ENCODE peak calls at places on chromosomes 12 and 14, in five cellular contexts. One of them, this sample, is unnamed. For H3K36me3, the result is how much of the 10 kb centered on the place peaks cover.

GRCh38 chr14:64203366-64204006 is 90.7 kb downstream of the ESR2 start:
- DNase-seq in upper lobe of left lung: no peak
- DNase-seq in hepatocyte: no peak
- DNase-seq in ovary: no peak
- DNase-seq in adipocyte: no peak
- DNase-seq in this sample: no peak

GRCh38 chr14:75401356-75401755 is 26.5 kb upstream of the JDP2 start:
- DNase-seq in upper lobe of left lung: no peak
- DNase-seq in hepatocyte: peak
- DNase-seq in ovary: peak
- DNase-seq in adipocyte: peak
- DNase-seq in this sample: no peak

GRCh38 chr14:81062816-81063215 is 107.4 kb downstream of the TSHR start:
- DNase-seq in upper lobe of left lung: no peak
- DNase-seq in hepatocyte: peak
- DNase-seq in adipocyte: no peak
- DNase-seq in ovary: no peak
- DNase-seq in this sample: no peak

GRCh38 chr12:119980247-119980646 is 8.8 kb upstream of the BICDL1 start:
- DNase-seq in upper lobe of left lung: no peak
- DNase-seq in adipocyte: no peak
- DNase-seq in ovary: no peak
- DNase-seq in hepatocyte: no peak
- DNase-seq in this sample: no peak

GRCh38 chr14:65745396-65746190 is 333.1 kb downstream of the FUT8 start:
- DNase-seq in ovary: no peak
- DNase-seq in upper lobe of left lung: no peak
- DNase-seq in adipocyte: no peak
- DNase-seq in hepatocyte: no peak
- DNase-seq in this sample: no peak

GRCh38 chr12:99253068-99253467 is 394.5 kb upstream of the GARIN6 start:
- DNase-seq in upper lobe of left lung: no peak
- DNase-seq in ovary: no peak
- DNase-seq in hepatocyte: no peak
- DNase-seq in adipocyte: peak
- DNase-seq in this sample: no peak

GRCh38 chr14:39432619-39433451 is 602 bp upstream of the FBXO33 start:
- DNase-seq in ovary: peak
- DNase-seq in upper lobe of left lung: peak
- DNase-seq in hepatocyte: peak
- DNase-seq in adipocyte: peak
- DNase-seq in this sample: peak

GRCh38 chr12:52353766-52354165 is 13.5 kb downstream of the KRT85 start:
- DNase-seq in hepatocyte: no peak
- DNase-seq in adipocyte: no peak
- DNase-seq in upper lobe of left lung: no peak
- DNase-seq in ovary: no peak
- DNase-seq in this sample: peak

GRCh38 chr12:15485466-15485865 is 163.2 kb downstream of the PTPRO start:
- DNase-seq in upper lobe of left lung: no peak
- DNase-seq in hepatocyte: no peak
- DNase-seq in ovary: no peak
- DNase-seq in adipocyte: no peak
- DNase-seq in this sample: no peak

GRCh38 chr12:124191024-124191359 is 103.9 kb upstream of the RFLNA start:
- DNase-seq in hepatocyte: no peak
- DNase-seq in upper lobe of left lung: no peak
- DNase-seq in adipocyte: no peak
- DNase-seq in ovary: no peak
- DNase-seq in this sample: no peak

GRCh38 chr12:21637985-21638891 is 19.4 kb downstream of the LDHB start:
- DNase-seq in ovary: no peak
- DNase-seq in adipocyte: no peak
- DNase-seq in hepatocyte: no peak
- DNase-seq in upper lobe of left lung: no peak
- DNase-seq in this sample: no peak

GRCh38 chr14:95286649-95287048 is 33.1 kb downstream of the CLMN start:
- DNase-seq in upper lobe of left lung: no peak
- DNase-seq in adipocyte: no peak
- DNase-seq in hepatocyte: no peak
- DNase-seq in ovary: no peak
- DNase-seq in this sample: no peak

GRCh38 chr12:34306133-34306830 is 284.0 kb downstream of the ALG10 start:
- DNase-seq in hepatocyte: no peak
- DNase-seq in upper lobe of left lung: peak
- DNase-seq in adipocyte: no peak
- DNase-seq in ovary: no peak
- DNase-seq in this sample: no peak

GRCh38 chr14:75369506-75369905 is 58.3 kb upstream of the JDP2 start:
- DNase-seq in hepatocyte: no peak
- DNase-seq in ovary: no peak
- DNase-seq in adipocyte: no peak
- DNase-seq in upper lobe of left lung: no peak
- DNase-seq in this sample: peak

GRCh38 chr12:44851586-44851985 is 24.5 kb downstream of the NELL2 start:
- DNase-seq in ovary: no peak
- DNase-seq in adipocyte: no peak
- DNase-seq in upper lobe of left lung: no peak
- DNase-seq in hepatocyte: no peak
- DNase-seq in this sample: no peak

GRCh38 chr12:91099836-91100235 is 11.5 kb downstream of the LUM start:
- DNase-seq in hepatocyte: no peak
- DNase-seq in upper lobe of left lung: no peak
- DNase-seq in adipocyte: no peak
- DNase-seq in ovary: no peak
- DNase-seq in this sample: no peak

GRCh38 chr14:100891051-100891450 is 12.5 kb downstream of the RTL1 start:
- DNase-seq in ovary: peak
- DNase-seq in adipocyte: no peak
- DNase-seq in hepatocyte: no peak
- DNase-seq in upper lobe of left lung: no peak
- DNase-seq in this sample: peak

GRCh38 chr12:117119592-117120198 is 20.5 kb upstream of the TESC start:
- DNase-seq in adipocyte: no peak
- DNase-seq in ovary: no peak
- DNase-seq in hepatocyte: peak
- DNase-seq in upper lobe of left lung: no peak
- DNase-seq in this sample: no peak

GRCh38 chr14:68333265-68333664 is 459.6 kb downstream of the ZFP36L1 start:
- DNase-seq in hepatocyte: no peak
- DNase-seq in ovary: no peak
- DNase-seq in upper lobe of left lung: no peak
- DNase-seq in adipocyte: no peak
- DNase-seq in this sample: no peak

GRCh38 chr12:82740129-82741000 is 53.7 kb downstream of the TMTC2 start:
- DNase-seq in adipocyte: peak
- DNase-seq in upper lobe of left lung: no peak
- DNase-seq in hepatocyte: no peak
- DNase-seq in ovary: no peak
- DNase-seq in this sample: no peak

DNA sequence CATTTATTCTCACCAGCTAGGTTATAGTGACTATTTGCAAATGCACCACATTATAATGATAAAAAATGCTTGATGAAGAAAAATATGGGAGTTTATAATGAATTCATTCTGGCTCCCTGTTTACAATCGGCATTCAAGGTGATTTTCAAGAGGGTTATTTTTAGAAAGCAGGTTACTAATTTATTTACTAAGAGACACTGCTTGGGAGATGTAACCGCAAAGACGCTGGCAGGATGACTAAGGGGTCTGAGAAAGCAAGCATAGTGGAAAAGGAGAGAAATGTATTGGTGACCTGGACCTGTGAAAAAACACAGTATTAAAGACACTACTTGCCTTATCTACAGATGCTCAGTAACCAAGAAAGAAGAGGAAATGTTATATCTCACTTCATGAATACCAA is 13.3 kb upstream of the PITPNM2 start:
- DNase-seq in hepatocyte: no peak
- DNase-seq in upper lobe of left lung: no peak
- DNase-seq in adipocyte: no peak
- DNase-seq in ovary: no peak
- DNase-seq in this sample: no peak
- H3K36me3 ChIP-seq in hepatocyte: under half
- H3K36me3 ChIP-seq in upper lobe of left lung: under half
- H3K36me3 ChIP-seq in adipocyte: under half
- H3K36me3 ChIP-seq in ovary: under half
- H3K36me3 ChIP-seq in this sample: under half

GRCh38 chr14:50343424-50343823 is 31.3 kb downstream of the DMAC2L start:
- DNase-seq in hepatocyte: no peak
- DNase-seq in adipocyte: no peak
- DNase-seq in ovary: no peak
- DNase-seq in upper lobe of left lung: no peak
- DNase-seq in this sample: no peak

GRCh38 chr14:50340945-50341344 is 28.8 kb downstream of the DMAC2L start:
- DNase-seq in ovary: no peak
- DNase-seq in adipocyte: no peak
- DNase-seq in upper lobe of left lung: peak
- DNase-seq in hepatocyte: no peak
- DNase-seq in this sample: no peak

GRCh38 chr14:50340045-50340444 is 27.9 kb downstream of the DMAC2L start:
- DNase-seq in adipocyte: no peak
- DNase-seq in upper lobe of left lung: no peak
- DNase-seq in ovary: no peak
- DNase-seq in hepatocyte: no peak
- DNase-seq in this sample: no peak

GRCh38 chr14:50344116-50344775 is 32.1 kb downstream of the DMAC2L start:
- DNase-seq in ovary: no peak
- DNase-seq in upper lobe of left lung: no peak
- DNase-seq in adipocyte: no peak
- DNase-seq in hepatocyte: no peak
- DNase-seq in this sample: no peak

DNA sequence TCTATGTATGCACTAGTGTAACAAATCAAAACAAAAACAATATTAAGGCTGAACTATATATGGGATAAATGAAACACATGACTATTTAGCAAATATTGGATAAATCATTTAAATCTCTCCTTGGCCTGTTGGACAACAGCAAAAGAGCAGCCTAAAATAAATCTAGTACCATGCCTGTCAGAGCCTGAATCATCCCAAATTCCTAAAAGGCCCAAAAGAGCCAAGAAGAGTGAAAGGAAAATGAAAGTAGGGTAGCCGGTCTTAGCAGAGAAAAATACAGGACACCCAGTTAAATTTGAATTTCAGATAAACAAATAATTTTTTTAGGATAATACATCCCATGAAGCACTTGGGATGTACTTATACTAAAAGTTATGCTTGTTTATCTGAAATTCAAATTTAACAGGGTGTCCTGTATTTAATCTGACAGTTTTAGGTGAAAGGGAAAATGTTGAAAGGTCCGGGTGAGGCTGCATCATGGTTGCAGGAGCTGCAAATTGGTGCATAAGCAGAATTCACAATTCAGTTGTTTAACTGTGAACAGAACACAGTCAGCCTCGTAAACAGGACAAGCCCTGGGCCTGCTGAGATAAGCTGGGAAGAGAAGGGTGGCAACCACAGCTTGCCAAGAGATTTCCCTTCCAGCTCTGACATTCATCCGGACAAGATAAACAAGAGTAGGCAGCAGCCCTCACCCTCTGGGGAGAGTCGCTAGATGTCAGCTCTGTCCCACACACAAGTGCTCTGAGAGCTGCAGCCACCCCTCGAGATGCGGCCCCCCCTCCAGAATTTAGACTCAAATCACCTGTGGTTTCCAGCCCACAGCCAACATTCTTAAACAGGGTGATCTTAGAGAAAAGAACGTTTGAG is 30.3 kb downstream of the DMAC2L start:
- DNase-seq in upper lobe of left lung: no peak
- DNase-seq in adipocyte: peak
- DNase-seq in hepatocyte: peak
- DNase-seq in ovary: peak
- DNase-seq in this sample: peak
- H3K4me3 ChIP-seq in upper lobe of left lung: peak
- H3K4me3 ChIP-seq in adipocyte: peak
- H3K4me3 ChIP-seq in hepatocyte: no peak
- H3K4me3 ChIP-seq in ovary: peak
- H3K4me3 ChIP-seq in this sample: no peak

DNA sequence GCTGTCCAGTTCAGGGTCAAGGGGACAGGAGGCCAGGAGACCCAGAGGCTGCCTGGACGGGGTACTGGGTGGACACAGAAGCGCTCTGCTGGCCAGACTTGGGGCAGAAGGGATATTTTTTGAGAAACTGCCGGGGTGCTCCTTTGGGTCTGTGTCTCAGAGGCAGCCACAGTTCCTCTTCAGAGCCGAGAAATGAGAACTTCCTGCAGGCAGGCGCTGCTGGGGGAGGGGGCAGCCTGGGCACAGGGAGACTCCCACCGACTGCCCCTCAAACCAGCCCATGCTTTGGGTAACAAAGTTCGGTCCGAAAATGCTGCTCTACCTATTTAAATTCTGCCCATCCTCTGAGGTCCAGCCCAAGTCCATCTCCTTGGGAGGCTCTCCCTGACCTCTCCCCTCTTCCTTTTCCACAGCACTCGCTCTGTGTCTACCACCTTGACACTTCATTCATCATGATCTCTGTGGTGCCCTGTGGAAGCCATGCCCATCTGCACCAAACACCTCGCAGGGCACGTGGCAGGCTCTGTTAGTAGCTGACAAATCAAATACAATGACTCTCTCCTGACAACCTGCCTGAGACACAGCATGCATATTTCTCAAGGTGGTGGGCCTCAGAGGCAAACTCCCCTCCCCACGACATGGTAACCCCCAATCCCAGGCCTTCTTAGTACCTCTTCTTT is 16.4 kb downstream of the HDAC7 start:
- DNase-seq in ovary: no peak
- DNase-seq in adipocyte: no peak
- DNase-seq in upper lobe of left lung: peak
- DNase-seq in hepatocyte: no peak
- DNase-seq in this sample: no peak
- H3K36me3 ChIP-seq in ovary: under half
- H3K36me3 ChIP-seq in adipocyte: under half
- H3K36me3 ChIP-seq in upper lobe of left lung: under half
- H3K36me3 ChIP-seq in hepatocyte: under half
- H3K36me3 ChIP-seq in this sample: under half

GRCh38 chr12:26712892-26713291 is 120.1 kb downstream of the ITPR2 start:
- DNase-seq in hepatocyte: no peak
- DNase-seq in upper lobe of left lung: no peak
- DNase-seq in ovary: no peak
- DNase-seq in adipocyte: no peak
- DNase-seq in this sample: no peak
- H3K4me3 ChIP-seq in hepatocyte: no peak
- H3K4me3 ChIP-seq in upper lobe of left lung: no peak
- H3K4me3 ChIP-seq in ovary: no peak
- H3K4me3 ChIP-seq in adipocyte: no peak
- H3K4me3 ChIP-seq in this sample: no peak

DNA sequence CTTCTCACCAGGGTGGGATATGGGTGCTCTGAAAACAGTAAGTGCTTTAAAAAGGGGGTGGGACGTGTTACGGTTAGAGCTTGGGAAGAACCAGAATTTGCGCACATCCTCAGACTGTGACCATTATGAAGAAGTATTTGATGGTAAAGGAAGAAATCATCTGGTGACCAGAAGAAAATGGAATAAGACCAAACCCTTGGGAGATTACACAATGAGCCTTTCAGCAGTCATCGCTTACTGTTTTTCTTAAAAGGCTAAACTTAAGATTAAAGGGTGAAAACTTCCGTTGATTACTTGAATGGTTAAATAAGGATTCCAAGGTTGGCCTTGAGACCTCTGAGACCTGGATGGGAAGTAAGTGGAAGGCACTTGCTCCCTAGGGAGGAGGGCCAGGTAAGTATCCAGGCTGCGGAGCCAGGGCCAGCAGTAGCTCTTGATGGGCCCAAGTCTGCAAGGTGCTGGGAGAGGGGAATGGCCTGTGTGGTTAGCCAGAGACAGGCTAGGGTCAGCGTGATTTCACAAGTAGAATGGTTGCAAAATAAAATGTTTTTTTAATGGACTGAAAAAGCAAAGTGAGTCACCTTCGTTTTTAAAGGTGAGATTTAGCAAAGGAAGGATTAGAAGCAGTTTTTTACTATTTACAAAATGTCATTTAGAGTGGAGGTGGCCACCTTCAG is 13.0 kb upstream of the ISM2 start:
- DNase-seq in adipocyte: no peak
- DNase-seq in ovary: no peak
- DNase-seq in hepatocyte: no peak
- DNase-seq in upper lobe of left lung: no peak
- DNase-seq in this sample: no peak
- H3K36me3 ChIP-seq in adipocyte: under half
- H3K36me3 ChIP-seq in ovary: under half
- H3K36me3 ChIP-seq in hepatocyte: under half
- H3K36me3 ChIP-seq in upper lobe of left lung: under half
- H3K36me3 ChIP-seq in this sample: under half

This sample was measured in right lobe of liver.